ENCODE peak calls at places on chromosome 21, in five cellular contexts. One of them, this sample, is unnamed.
A peak's percentile ranks its signal among the peaks of the same experiment; 100 is the strongest.

GRCh38 chr21:26844258-26845065 is 747 bp downstream of the ADAMTS1 start:
- DNase-seq in mammary epithelial cell: peak; percentile 64
- DNase-seq in tibial artery: peak; percentile 78
- DNase-seq in adrenal gland: no peak
- DNase-seq in naive thymus-derived CD4-positive, alpha-beta T cell: no peak
- DNase-seq in this sample: peak; percentile 59

GRCh38 chr21:46324390-46325072 is 575 bp downstream of the PCNT start:
- DNase-seq in mammary epithelial cell: peak; percentile 74
- DNase-seq in tibial artery: peak; percentile 91
- DNase-seq in adrenal gland: peak; percentile 86
- DNase-seq in naive thymus-derived CD4-positive, alpha-beta T cell: peak; percentile 94
- DNase-seq in this sample: peak; percentile 87

GRCh38 chr21:34974162-34974981 is 74.7 kb downstream of the RUNX1 start:
- DNase-seq in mammary epithelial cell: no peak
- DNase-seq in tibial artery: no peak
- DNase-seq in adrenal gland: no peak
- DNase-seq in naive thymus-derived CD4-positive, alpha-beta T cell: no peak
- DNase-seq in this sample: no peak

GRCh38 chr21:34797202-34797527 is 128.4 kb downstream of the CLIC6 start:
- DNase-seq in mammary epithelial cell: no peak
- DNase-seq in tibial artery: no peak
- DNase-seq in adrenal gland: no peak
- DNase-seq in naive thymus-derived CD4-positive, alpha-beta T cell: no peak
- DNase-seq in this sample: no peak

GRCh38 chr21:23949493-23949892 is 1657.8 kb downstream of the MRPL39 start:
- DNase-seq in mammary epithelial cell: no peak
- DNase-seq in tibial artery: no peak
- DNase-seq in adrenal gland: no peak
- DNase-seq in naive thymus-derived CD4-positive, alpha-beta T cell: no peak
- DNase-seq in this sample: no peak

GRCh38 chr21:33207471-33208149 is 22.1 kb upstream of the IFNAR2 start:
- DNase-seq in mammary epithelial cell: no peak
- DNase-seq in tibial artery: no peak
- DNase-seq in adrenal gland: no peak
- DNase-seq in naive thymus-derived CD4-positive, alpha-beta T cell: no peak
- DNase-seq in this sample: no peak

GRCh38 chr21:28156590-28156989 is 836.1 kb downstream of the LTN1 start:
- DNase-seq in mammary epithelial cell: no peak
- DNase-seq in tibial artery: no peak
- DNase-seq in adrenal gland: no peak
- DNase-seq in naive thymus-derived CD4-positive, alpha-beta T cell: no peak
- DNase-seq in this sample: no peak

GRCh38 chr21:19031956-19032355 is 628.4 kb upstream of the TMPRSS15 start:
- DNase-seq in mammary epithelial cell: no peak
- DNase-seq in tibial artery: no peak
- DNase-seq in adrenal gland: no peak
- DNase-seq in naive thymus-derived CD4-positive, alpha-beta T cell: no peak
- DNase-seq in this sample: no peak

GRCh38 chr21:39004776-39005605 is 178.3 kb downstream of the PSMG1 start:
- DNase-seq in mammary epithelial cell: no peak
- DNase-seq in tibial artery: peak; percentile 83
- DNase-seq in adrenal gland: no peak
- DNase-seq in naive thymus-derived CD4-positive, alpha-beta T cell: no peak
- DNase-seq in this sample: no peak
- H3K27ac ChIP-seq in mammary epithelial cell: no peak overlapping the region
- H3K27ac ChIP-seq in tibial artery: peak overlapping the region; percentile 75
- H3K27ac ChIP-seq in adrenal gland: peak overlapping the region; percentile 7
- H3K27ac ChIP-seq in naive thymus-derived CD4-positive, alpha-beta T cell: no peak overlapping the region
- H3K27ac ChIP-seq in this sample: no peak overlapping the region

GRCh38 chr21:37060296-37060695 is 12.6 kb downstream of the PIGP start:
- DNase-seq in mammary epithelial cell: peak; percentile 90
- DNase-seq in tibial artery: peak; percentile 73
- DNase-seq in adrenal gland: peak; percentile 61
- DNase-seq in naive thymus-derived CD4-positive, alpha-beta T cell: no peak
- DNase-seq in this sample: peak; percentile 97
- H3K4me3 ChIP-seq in mammary epithelial cell: no peak overlapping the region
- H3K4me3 ChIP-seq in tibial artery: no peak overlapping the region
- H3K4me3 ChIP-seq in adrenal gland: no peak overlapping the region
- H3K4me3 ChIP-seq in naive thymus-derived CD4-positive, alpha-beta T cell: no peak overlapping the region
- H3K4me3 ChIP-seq in this sample: no peak overlapping the region

GRCh38 chr21:42307106-42307505 is 8.1 kb downstream of the TFF3 start:
- DNase-seq in mammary epithelial cell: no peak
- DNase-seq in tibial artery: no peak
- DNase-seq in adrenal gland: peak; percentile 8
- DNase-seq in naive thymus-derived CD4-positive, alpha-beta T cell: no peak
- DNase-seq in this sample: no peak

GRCh38 chr21:42308161-42308913 is 6.9 kb downstream of the TFF3 start:
- DNase-seq in mammary epithelial cell: no peak
- DNase-seq in tibial artery: no peak
- DNase-seq in adrenal gland: peak; percentile 18
- DNase-seq in naive thymus-derived CD4-positive, alpha-beta T cell: no peak
- DNase-seq in this sample: no peak

GRCh38 chr21:42304556-42305454 is 10.4 kb downstream of the TFF3 start:
- DNase-seq in mammary epithelial cell: no peak
- DNase-seq in tibial artery: no peak
- DNase-seq in adrenal gland: peak; percentile 17
- DNase-seq in naive thymus-derived CD4-positive, alpha-beta T cell: no peak
- DNase-seq in this sample: peak; percentile 24

GRCh38 chr21:42305707-42306147 is 9.5 kb downstream of the TFF3 start:
- DNase-seq in mammary epithelial cell: no peak
- DNase-seq in tibial artery: no peak
- DNase-seq in adrenal gland: no peak
- DNase-seq in naive thymus-derived CD4-positive, alpha-beta T cell: no peak
- DNase-seq in this sample: no peak

GRCh38 chr21:42306366-42307035 is 8.7 kb downstream of the TFF3 start:
- DNase-seq in mammary epithelial cell: no peak
- DNase-seq in tibial artery: no peak
- DNase-seq in adrenal gland: peak; percentile 17
- DNase-seq in naive thymus-derived CD4-positive, alpha-beta T cell: no peak
- DNase-seq in this sample: peak; percentile 83
- H3K27ac ChIP-seq in mammary epithelial cell: no peak overlapping the region
- H3K27ac ChIP-seq in tibial artery: no peak overlapping the region
- H3K27ac ChIP-seq in adrenal gland: no peak overlapping the region
- H3K27ac ChIP-seq in naive thymus-derived CD4-positive, alpha-beta T cell: no peak overlapping the region
- H3K27ac ChIP-seq in this sample: no peak overlapping the region

DNA sequence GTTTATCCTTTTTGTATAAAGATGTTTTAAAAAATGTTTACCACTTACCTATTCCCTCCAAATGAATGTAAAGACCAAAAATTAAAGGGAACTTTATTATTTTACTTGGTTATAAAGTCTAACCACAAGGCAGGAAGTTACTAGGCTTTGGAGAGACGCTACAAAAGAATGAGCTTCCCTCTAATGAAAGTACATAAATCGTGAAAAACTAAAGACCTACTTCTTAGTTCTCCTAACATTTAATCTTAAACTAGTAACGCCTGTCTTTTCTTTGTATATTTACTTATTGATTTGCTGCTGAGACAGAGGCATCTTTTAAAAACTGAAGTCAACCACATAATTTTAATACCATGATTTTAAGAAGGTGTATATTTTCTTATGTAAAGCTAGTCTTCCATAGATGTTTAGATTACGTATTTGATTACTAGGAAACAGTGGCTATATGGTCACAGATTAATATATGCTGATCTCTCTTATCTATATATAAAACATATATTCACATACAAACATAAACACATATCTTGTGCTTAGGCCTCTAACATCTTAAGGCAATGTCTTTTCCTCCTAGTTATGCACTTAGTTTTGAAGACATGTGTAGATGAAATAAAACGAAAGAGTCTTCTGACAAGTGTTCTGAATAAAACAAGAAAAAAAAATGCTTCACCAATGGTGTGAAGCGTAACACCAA is 466.9 kb downstream of the USP25 start:
- DNase-seq in mammary epithelial cell: peak; percentile 5
- DNase-seq in tibial artery: no peak
- DNase-seq in adrenal gland: no peak
- DNase-seq in naive thymus-derived CD4-positive, alpha-beta T cell: no peak
- DNase-seq in this sample: no peak
- H3K4me3 ChIP-seq in mammary epithelial cell: peak overlapping the region; percentile 45
- H3K4me3 ChIP-seq in tibial artery: peak overlapping the region; percentile 55
- H3K4me3 ChIP-seq in adrenal gland: peak overlapping the region; percentile 56
- H3K4me3 ChIP-seq in naive thymus-derived CD4-positive, alpha-beta T cell: no peak overlapping the region
- H3K4me3 ChIP-seq in this sample: peak overlapping the region; percentile 67

GRCh38 chr21:38490411-38491020 is 7.8 kb downstream of the ERG start:
- DNase-seq in mammary epithelial cell: no peak
- DNase-seq in tibial artery: no peak
- DNase-seq in adrenal gland: no peak
- DNase-seq in naive thymus-derived CD4-positive, alpha-beta T cell: no peak
- DNase-seq in this sample: no peak

GRCh38 chr21:38489729-38490128 is 8.5 kb downstream of the ERG start:
- DNase-seq in mammary epithelial cell: no peak
- DNase-seq in tibial artery: no peak
- DNase-seq in adrenal gland: no peak
- DNase-seq in naive thymus-derived CD4-positive, alpha-beta T cell: no peak
- DNase-seq in this sample: no peak

GRCh38 chr21:38487906-38488639 is 10.2 kb downstream of the ERG start:
- DNase-seq in mammary epithelial cell: no peak
- DNase-seq in tibial artery: no peak
- DNase-seq in adrenal gland: no peak
- DNase-seq in naive thymus-derived CD4-positive, alpha-beta T cell: no peak
- DNase-seq in this sample: no peak

GRCh38 chr21:38489283-38489677 is 9.0 kb downstream of the ERG start:
- DNase-seq in mammary epithelial cell: no peak
- DNase-seq in tibial artery: no peak
- DNase-seq in adrenal gland: no peak
- DNase-seq in naive thymus-derived CD4-positive, alpha-beta T cell: no peak
- DNase-seq in this sample: no peak

DNA sequence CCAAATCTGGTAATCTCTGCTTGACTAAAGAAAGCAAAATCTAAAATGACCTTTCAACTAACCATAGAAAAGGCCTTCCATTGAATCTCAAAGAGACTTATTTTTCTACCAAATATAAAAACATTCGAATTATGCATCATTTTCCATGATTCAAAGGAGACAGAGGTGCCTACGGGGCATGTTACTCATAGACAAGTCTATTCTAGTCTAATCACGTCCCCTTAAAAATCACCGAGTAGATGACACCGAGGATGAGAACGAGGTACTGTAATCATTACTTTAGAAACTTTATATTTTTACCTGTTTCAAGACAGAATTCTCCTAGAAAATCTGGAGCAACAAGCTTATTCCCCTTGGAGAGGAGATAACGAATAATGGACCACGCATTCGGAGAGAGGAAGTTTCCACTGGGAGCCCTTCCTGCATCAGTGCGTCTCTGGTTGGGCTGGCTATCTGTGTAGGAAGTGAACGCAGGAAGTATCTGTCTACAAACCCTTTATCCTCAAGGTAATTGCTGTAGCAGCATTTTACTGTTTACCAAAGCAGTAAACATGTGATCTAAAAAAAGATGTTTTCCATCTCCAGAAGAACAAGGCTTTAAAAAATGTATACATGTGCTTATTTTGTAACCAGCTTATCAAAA is 9.5 kb downstream of the ERG start:
- DNase-seq in mammary epithelial cell: peak; percentile 86
- DNase-seq in tibial artery: no peak
- DNase-seq in adrenal gland: no peak
- DNase-seq in naive thymus-derived CD4-positive, alpha-beta T cell: no peak
- DNase-seq in this sample: no peak
- H3K27ac ChIP-seq in mammary epithelial cell: peak overlapping the region; percentile 96
- H3K27ac ChIP-seq in tibial artery: peak overlapping the region; percentile 62
- H3K27ac ChIP-seq in adrenal gland: no peak overlapping the region
- H3K27ac ChIP-seq in naive thymus-derived CD4-positive, alpha-beta T cell: no peak overlapping the region
- H3K27ac ChIP-seq in this sample: no peak overlapping the region

DNA sequence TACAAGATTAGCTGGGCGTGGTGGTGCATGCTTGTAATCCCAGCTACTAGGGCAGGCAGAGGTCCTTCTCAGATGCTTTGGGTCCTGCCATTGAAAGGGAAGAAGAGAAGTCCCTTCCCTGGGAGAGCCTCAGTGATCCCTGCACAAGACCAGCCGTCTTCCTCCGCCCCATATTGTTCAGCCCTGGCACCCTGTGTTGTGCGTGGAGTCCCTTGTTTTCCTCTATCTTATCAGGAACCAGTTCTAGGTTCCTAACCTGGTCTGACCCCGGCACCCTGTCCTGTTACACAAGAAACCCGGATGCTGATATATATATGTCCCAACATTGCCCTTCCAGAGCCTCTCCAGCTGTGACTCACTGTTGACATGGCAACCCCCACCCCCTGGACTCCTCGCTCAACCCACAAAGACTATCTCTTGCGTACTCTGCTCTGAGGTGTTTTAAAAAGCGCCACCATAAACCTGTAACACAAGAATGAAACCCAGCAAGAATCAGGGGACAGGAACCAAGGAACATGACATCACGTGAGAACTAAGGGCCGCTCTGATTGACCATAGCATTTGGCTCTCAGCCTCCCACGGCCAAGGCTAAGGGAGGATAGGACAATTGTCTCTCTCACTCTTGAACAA is 4.8 kb downstream of the MX2 start:
- DNase-seq in mammary epithelial cell: peak; percentile 52
- DNase-seq in tibial artery: peak; percentile 57
- DNase-seq in adrenal gland: peak; percentile 39
- DNase-seq in naive thymus-derived CD4-positive, alpha-beta T cell: no peak
- DNase-seq in this sample: no peak
- H3K4me3 ChIP-seq in mammary epithelial cell: no peak overlapping the region
- H3K4me3 ChIP-seq in tibial artery: no peak overlapping the region
- H3K4me3 ChIP-seq in adrenal gland: no peak overlapping the region
- H3K4me3 ChIP-seq in naive thymus-derived CD4-positive, alpha-beta T cell: no peak overlapping the region
- H3K4me3 ChIP-seq in this sample: no peak overlapping the region

GRCh38 chr21:32143222-32143939 is 135.5 kb downstream of the MIS18A start:
- DNase-seq in mammary epithelial cell: no peak
- DNase-seq in tibial artery: no peak
- DNase-seq in adrenal gland: no peak
- DNase-seq in naive thymus-derived CD4-positive, alpha-beta T cell: no peak
- DNase-seq in this sample: no peak
- H3K27ac ChIP-seq in mammary epithelial cell: no peak overlapping the region
- H3K27ac ChIP-seq in tibial artery: no peak overlapping the region
- H3K27ac ChIP-seq in adrenal gland: no peak overlapping the region
- H3K27ac ChIP-seq in naive thymus-derived CD4-positive, alpha-beta T cell: no peak overlapping the region
- H3K27ac ChIP-seq in this sample: no peak overlapping the region

This sample was measured in SJCRH30.